ENCODE peak calls at places on chromosomes 7 and 10, in ten cellular contexts. Y is head of caudate nucleus; G is GM23248; I is AG04450; J is amygdala; V is CD4-positive, alpha-beta T cell; O is frontal cortex; W is epithelial cell of proximal tubule; A is mesenchymal stem cell; E is progenitor cell of endocrine pancreas. R is an unnamed sample.

GRCh38 chr7:157495594-157495993 is 158.8 kb downstream of the DNAJB6 start:
- DNase-seq in Y (no peak), G (no peak), I (no peak), J (no peak), V (no peak), O (no peak), W (no peak), A (no peak), E (no peak), R (no peak)

GRCh38 chr10:122348512-122348911 is 26.0 kb upstream of the PLEKHA1 start:
- DNase-seq in Y (no peak), G (no peak), I (no peak), J (no peak), V (no peak), O (no peak), W (peak; percentile 96), A (no peak), E (no peak), R (no peak)

GRCh38 chr7:155669717-155670505 is 25.4 kb downstream of the RBM33 start:
- DNase-seq in Y (no peak), G (peak; percentile 81), I (no peak), J (no peak), V (no peak), O (peak; percentile 20), W (no peak), A (no peak), E (no peak), R (peak; percentile 81)

GRCh38 chr7:96596120-96596826 is 113.4 kb downstream of the SEM1 start:
- DNase-seq in Y (no peak), G (peak; percentile 10), I (no peak), J (no peak), V (no peak), O (no peak), W (no peak), A (peak; percentile 7), E (no peak), R (peak; percentile 21)

GRCh38 chr7:1459930-1460756 is 873 bp upstream of the MICALL2 start:
- DNase-seq in Y (no peak), G (peak; percentile 56), I (no peak), J (no peak), V (no peak), O (no peak), W (no peak), A (peak; percentile 63), E (no peak), R (peak; percentile 15)

GRCh38 chr10:17169807-17170206 is 31.7 kb downstream of the TRDMT1 start:
- DNase-seq in Y (no peak), G (no peak), I (no peak), J (no peak), V (no peak), O (no peak), W (no peak), A (no peak), E (no peak), R (peak; percentile 58)

GRCh38 chr10:132517951-132518521 is 19.6 kb upstream of the INPP5A start:
- DNase-seq in Y (peak; percentile 23), G (no peak), I (no peak), J (no peak), V (peak; percentile 30), O (peak; percentile 15), W (no peak), A (peak; percentile 33), E (no peak), R (no peak)

GRCh38 chr10:14478639-14479038 is 147.9 kb upstream of the FRMD4A start:
- DNase-seq in Y (peak; percentile 83), G (peak; percentile 78), I (peak; percentile 48), J (peak; percentile 39), V (no peak), O (peak; percentile 53), W (no peak), A (peak; percentile 51), E (no peak), R (peak; percentile 63)

GRCh38 chr10:14645239-14645960 is 129.3 kb downstream of the FAM107B start:
- DNase-seq in Y (no peak), G (no peak), I (no peak), J (no peak), V (no peak), O (no peak), W (no peak), A (no peak), E (no peak), R (no peak)

GRCh38 chr7:128974241-128974934 is 36.7 kb downstream of the IRF5 start:
- DNase-seq in Y (no peak), G (no peak), I (no peak), J (no peak), V (no peak), O (no peak), W (peak; percentile 61), A (no peak), E (no peak), R (no peak)

GRCh38 chr10:61612009-61612408 is 50.7 kb upstream of the CABCOCO1 start:
- DNase-seq in Y (no peak), G (no peak), I (no peak), J (no peak), V (no peak), O (no peak), W (no peak), A (no peak), E (no peak), R (no peak)

GRCh38 chr7:16550671-16551070 is 24.0 kb downstream of the LRRC72 start:
- DNase-seq in Y (no peak), G (no peak), I (no peak), J (no peak), V (no peak), O (no peak), W (no peak), A (no peak), E (no peak), R (no peak)

GRCh38 chr10:110840225-110840922 is 31.4 kb upstream of the PDCD4 start:
- DNase-seq in Y (no peak), G (no peak), I (no peak), J (no peak), V (no peak), O (no peak), W (no peak), A (no peak), E (no peak), R (no peak)

GRCh38 chr7:66356277-66356721 is 151.2 kb downstream of the TPST1 start:
- DNase-seq in Y (no peak), G (peak; percentile 44), I (peak; percentile 52), J (no peak), V (no peak), O (no peak), W (no peak), A (no peak), E (no peak), R (no peak)

GRCh38 chr10:43151371-43151770 is 13.1 kb downstream of the CSGALNACT2 start:
- DNase-seq in Y (no peak), G (no peak), I (no peak), J (no peak), V (no peak), O (no peak), W (no peak), A (peak; percentile 18), E (no peak), R (no peak)

GRCh38 chr10:75399461-75400162 is 2.0 kb downstream of the ZNF503 start:
- DNase-seq in Y (peak; percentile 87), G (peak; percentile 90), I (no peak), J (no peak), V (peak; percentile 55), O (peak; percentile 80), W (no peak), A (peak; percentile 82), E (peak; percentile 67), R (peak; percentile 75)

GRCh38 chr7:70694357-70694908 is 437.5 kb upstream of the GALNT17 start:
- DNase-seq in Y (peak; percentile 62), G (peak; percentile 72), I (no peak), J (no peak), V (no peak), O (peak; percentile 59), W (no peak), A (peak; percentile 26), E (peak; percentile 31), R (no peak)

GRCh38 chr7:50497068-50497642 is 47.0 kb upstream of the FIGNL1 start:
- DNase-seq in Y (no peak), G (peak; percentile 75), I (no peak), J (no peak), V (no peak), O (no peak), W (no peak), A (peak; percentile 76), E (no peak), R (peak; percentile 99)

GRCh38 chr10:69078311-69078710 is 9.6 kb upstream of the SRGN start:
- DNase-seq in Y (no peak), G (no peak), I (no peak), J (no peak), V (no peak), O (no peak), W (no peak), A (no peak), E (no peak), R (no peak)

GRCh38 chr7:115178831-115179230 is 256.9 kb downstream of the MDFIC start:
- DNase-seq in Y (no peak), G (no peak), I (no peak), J (no peak), V (no peak), O (no peak), W (peak; percentile 32), A (peak; percentile 24), E (no peak), R (peak; percentile 32)

GRCh38 chr10:60733189-60733815 is 45.0 kb upstream of the CDK1 start:
- DNase-seq in Y (no peak), G (peak; percentile 32), I (no peak), J (no peak), V (peak; percentile 55), O (peak; percentile 36), W (no peak), A (peak; percentile 35), E (peak; percentile 68), R (no peak)

GRCh38 chr10:62264702-62265436 is 3.8 kb downstream of the RTKN2 start:
- DNase-seq in Y (no peak), G (peak; percentile 87), I (peak; percentile 70), J (no peak), V (no peak), O (peak; percentile 13), W (peak; percentile 89), A (peak; percentile 92), E (no peak), R (peak; percentile 82)

R was measured in endothelial cell of umbilical vein.